ENCODE peak calls at places on chromosomes 3 and 15, in five cellular contexts. P is AG04449, A is IMR-90, E is HFFc6, Z is cardiac fibroblast. I is an unnamed sample.

GRCh38 chr15:56199038-56199437 is 44.6 kb downstream of the RFX7 start:
- DNase-seq in P (no peak), A (no peak), E (no peak), Z (no peak), I (no peak)

GRCh38 chr15:77863491-77864105 is 213.9 kb downstream of the TBC1D2B start:
- DNase-seq in P (no peak), A (no peak), E (no peak), Z (no peak), I (no peak)

GRCh38 chr3:98971183-98971681 is 69.7 kb upstream of the DCBLD2 start:
- DNase-seq in P (peak), A (peak), E (peak), Z (no peak), I (no peak)

GRCh38 chr3:124972457-124972856 is 37.9 kb upstream of the MUC13 start:
- DNase-seq in P (no peak), A (no peak), E (no peak), Z (no peak), I (no peak)

GRCh38 chr3:104989878-104990277 is 376.8 kb upstream of the ALCAM start:
- DNase-seq in P (no peak), A (peak), E (peak), Z (no peak), I (no peak)

GRCh38 chr3:178480274-178480673 is 56.0 kb upstream of the KCNMB2 start:
- DNase-seq in P (no peak), A (no peak), E (no peak), Z (no peak), I (no peak)

GRCh38 chr15:36590838-36591237 is 11.4 kb downstream of the CDIN1 start:
- DNase-seq in P (peak), A (peak), E (peak), Z (peak), I (no peak)

GRCh38 chr15:67915374-67916050 is 75.7 kb upstream of the RNU6-1 start:
- DNase-seq in P (no peak), A (no peak), E (no peak), Z (peak), I (no peak)

GRCh38 chr15:76253851-76254440 is 57.3 kb downstream of the ETFA start:
- DNase-seq in P (no peak), A (no peak), E (no peak), Z (peak), I (no peak)

DNA sequence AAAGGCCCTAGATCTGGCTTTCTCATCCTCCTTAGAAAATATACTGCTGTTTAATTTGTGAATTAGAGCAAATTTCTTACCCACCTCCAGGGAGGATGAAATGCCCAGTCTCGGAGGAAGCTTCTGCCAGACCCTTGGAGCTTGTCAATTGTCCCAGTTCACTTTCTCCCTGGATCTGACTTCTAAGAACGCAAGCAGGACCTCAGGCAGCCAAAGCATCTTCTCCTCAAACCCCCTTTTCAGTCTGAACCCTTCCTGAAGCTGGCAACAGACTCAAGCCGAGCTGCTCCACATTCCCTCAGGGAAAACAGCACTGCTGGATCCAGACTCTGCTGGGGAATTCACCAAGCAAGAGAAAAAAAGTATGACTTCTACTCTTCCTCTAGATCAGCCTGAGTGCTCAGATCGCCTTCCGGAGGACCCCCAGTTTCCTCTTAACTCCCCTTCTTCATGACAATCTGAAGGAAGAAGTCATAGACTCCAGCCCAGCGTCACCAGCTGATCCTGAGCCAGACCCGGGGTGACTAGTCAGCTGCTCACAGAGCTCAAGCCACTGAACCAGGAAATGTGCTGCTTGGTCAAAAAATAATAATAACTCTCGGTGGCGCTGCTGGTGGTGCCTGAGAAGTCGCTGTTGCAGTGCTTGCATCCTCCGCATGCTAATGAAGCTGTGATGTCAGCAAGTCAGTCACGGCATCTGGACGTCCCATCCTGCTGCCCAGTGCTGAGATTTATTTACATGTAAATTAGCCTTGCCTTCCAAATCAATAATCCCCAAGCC is at the start of gene PRICKLE2:
- DNase-seq in P (peak), A (peak), E (peak), Z (peak), I (peak)
- TF ChIP-seq CTCF in P (peak), A (peak), E (peak), Z (peak), I (peak)

DNA sequence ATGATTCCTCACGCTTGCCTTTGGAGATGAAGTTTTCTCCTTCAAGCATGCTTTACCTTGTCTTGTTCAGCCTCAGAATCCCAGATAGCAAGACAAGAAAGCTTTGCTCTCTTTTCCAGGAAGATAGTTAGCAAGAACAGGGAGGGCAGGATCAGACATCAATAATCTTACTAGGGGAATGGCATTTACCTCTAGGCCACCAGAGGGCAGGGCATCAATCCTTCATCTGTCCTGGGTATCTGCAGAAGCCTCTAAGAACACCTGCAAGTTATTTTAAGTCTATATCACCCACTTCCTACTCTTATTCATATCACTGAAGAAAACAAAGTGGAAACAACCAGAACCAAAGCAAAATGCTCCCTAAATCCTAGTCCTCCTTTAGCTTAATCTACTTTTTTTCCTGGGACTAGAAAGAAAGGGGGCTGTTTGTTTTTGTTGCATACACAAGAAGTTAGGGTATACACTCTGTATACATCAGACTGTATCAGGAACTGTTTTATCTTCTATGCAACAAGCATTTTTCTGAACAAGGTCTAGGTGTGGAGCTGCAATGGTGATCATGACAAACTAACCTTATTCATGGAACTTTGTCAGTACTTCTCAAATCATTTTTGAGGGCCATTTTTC is 862.5 kb downstream of the CADM2 start:
- DNase-seq in P (no peak), A (no peak), E (no peak), Z (no peak), I (no peak)
- TF ChIP-seq CTCF in P (peak), A (peak), E (peak), Z (peak), I (no peak)

GRCh38 chr15:83446417-83446816 is 724 bp upstream of the SH3GL3 start:
- DNase-seq in P (no peak), A (no peak), E (no peak), Z (no peak), I (no peak)

GRCh38 chr15:83445653-83446052 is 1.5 kb upstream of the SH3GL3 start:
- DNase-seq in P (no peak), A (no peak), E (no peak), Z (no peak), I (no peak)

GRCh38 chr15:83449250-83449671 is 2.1 kb downstream of the SH3GL3 start:
- DNase-seq in P (no peak), A (no peak), E (no peak), Z (no peak), I (no peak)

GRCh38 chr15:83444936-83445335 is 2.2 kb upstream of the SH3GL3 start:
- DNase-seq in P (no peak), A (no peak), E (no peak), Z (no peak), I (no peak)

GRCh38 chr15:83446904-83447708 is at the start of gene SH3GL3:
- DNase-seq in P (no peak), A (peak), E (peak), Z (peak), I (no peak)
- TF ChIP-seq CTCF in P (peak), A (peak), E (peak), Z (peak), I (peak)

GRCh38 chr3:113277414-113277813 is 66.1 kb downstream of the BOC start:
- DNase-seq in P (no peak), A (no peak), E (no peak), Z (no peak), I (no peak)

GRCh38 chr3:113276581-113277080 is 65.3 kb downstream of the BOC start:
- DNase-seq in P (no peak), A (peak), E (no peak), Z (no peak), I (no peak)

GRCh38 chr3:113279686-113280085 is 68.3 kb downstream of the BOC start:
- DNase-seq in P (no peak), A (no peak), E (no peak), Z (no peak), I (no peak)

GRCh38 chr3:113278599-113278955 is 67.2 kb downstream of the BOC start:
- DNase-seq in P (no peak), A (no peak), E (no peak), Z (no peak), I (no peak)

DNA sequence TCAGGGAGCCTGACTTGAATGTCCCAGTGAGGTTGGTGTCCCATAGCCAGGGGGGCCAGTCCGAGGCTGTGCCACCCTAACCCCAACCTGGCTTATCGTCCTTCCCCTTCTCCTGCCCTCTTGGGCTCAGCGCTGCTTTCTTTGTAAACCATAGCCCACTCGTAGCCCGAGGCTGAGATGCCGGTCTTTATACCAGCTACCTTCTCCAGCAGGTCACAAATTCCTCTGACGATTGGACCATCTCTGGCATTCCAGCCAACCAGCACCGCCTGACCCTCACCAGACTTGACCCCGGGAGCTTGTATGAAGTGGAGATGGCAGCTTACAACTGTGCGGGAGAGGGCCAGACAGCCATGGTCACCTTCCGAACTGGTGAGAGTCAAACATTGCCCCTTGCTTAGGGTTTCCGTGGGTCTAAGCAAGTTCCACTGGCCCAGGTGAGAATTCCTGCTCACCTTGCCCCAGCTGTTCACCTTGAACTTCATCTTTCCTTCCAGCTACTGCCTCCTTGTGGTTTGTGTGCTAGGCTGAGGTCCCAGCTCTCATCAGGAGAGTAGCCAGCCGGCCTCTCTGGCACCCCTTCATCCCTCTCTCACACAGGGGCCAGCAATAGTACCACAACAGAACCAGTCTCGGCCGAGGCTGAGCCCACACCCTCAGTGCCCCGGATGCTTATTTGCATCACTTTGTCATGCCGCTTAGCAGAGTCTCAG is 66.7 kb downstream of the BOC start:
- DNase-seq in P (no peak), A (no peak), E (no peak), Z (no peak), I (no peak)
- TF ChIP-seq CTCF in P (no peak), A (no peak), E (peak), Z (peak), I (no peak)

GRCh38 chr15:78910836-78911235 is 34.0 kb downstream of the CTSH start:
- DNase-seq in P (no peak), A (no peak), E (no peak), Z (no peak), I (no peak)

GRCh38 chr15:78915341-78916087 is 29.3 kb downstream of the CTSH start:
- DNase-seq in P (no peak), A (no peak), E (no peak), Z (no peak), I (no peak)

GRCh38 chr15:78917888-78918287 is 27.0 kb downstream of the CTSH start:
- DNase-seq in P (no peak), A (no peak), E (no peak), Z (no peak), I (no peak)

GRCh38 chr15:78913012-78913411 is 31.8 kb downstream of the CTSH start:
- DNase-seq in P (no peak), A (no peak), E (no peak), Z (no peak), I (no peak)

GRCh38 chr15:78914027-78914764 is 30.6 kb downstream of the CTSH start:
- DNase-seq in P (no peak), A (no peak), E (peak), Z (no peak), I (no peak)
- TF ChIP-seq CTCF in P (peak), A (peak), E (peak), Z (peak), I (peak)

DNA sequence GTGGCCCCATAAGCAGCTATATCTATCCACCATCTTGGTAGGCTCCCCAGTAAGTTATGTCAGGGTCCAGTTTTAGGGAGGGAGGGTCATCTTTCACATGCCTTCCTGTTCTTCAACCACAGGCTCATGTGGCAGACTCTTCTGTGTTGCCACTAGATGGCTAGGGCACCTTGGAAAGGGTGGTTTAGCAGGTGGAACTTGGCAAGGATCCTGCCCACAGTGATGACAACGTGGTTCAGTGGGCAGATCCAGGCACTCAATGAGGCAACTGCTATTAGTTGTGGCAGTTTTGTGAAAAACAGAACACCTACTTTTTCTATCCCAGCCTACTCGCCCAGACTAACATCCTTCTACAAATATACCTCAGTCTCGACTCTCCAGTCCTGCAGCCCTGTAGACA is 7.2 kb upstream of the RBP1 start:
- DNase-seq in P (no peak), A (no peak), E (no peak), Z (no peak), I (no peak)
- TF ChIP-seq CTCF in P (no peak), A (no peak), E (no peak), Z (no peak), I (no peak)